ENCODE peak calls at places on chromosomes 13 and 19, in four cellular contexts. U is OCI-LY7; K is left ventricle myocardium inferior; J is CD8-positive, alpha-beta T cell. P is an unnamed sample. For H3K4me1, the result is how much of the 10 kb centered on the place peaks cover.

GRCh38 chr13:69737129-69737935 is 370.3 kb upstream of the ATXN8OS start:
- DNase-seq in U (no peak), J (no peak), K (no peak), P (no peak)

GRCh38 chr13:80340643-80341097 is 256 bp downstream of the SPRY2 start:
- DNase-seq in J (no peak), K (no peak), U (no peak), P (peak)

GRCh38 chr19:9673912-9674668 is 810 bp downstream of the ZNF562 start:
- DNase-seq in K (no peak), U (peak), J (no peak), P (no peak)

GRCh38 chr19:11887618-11888531 is at the start of gene ZNF69:
- DNase-seq in K (peak), J (peak), U (peak), P (peak)

GRCh38 chr19:18589380-18590272 is 1.0 kb downstream of the REX1BD start:
- DNase-seq in K (peak), U (peak), J (peak), P (peak)

GRCh38 chr13:48570225-48570828 is 37.4 kb upstream of the RCBTB2 start:
- DNase-seq in U (no peak), K (no peak), J (no peak), P (no peak)

GRCh38 chr13:36421447-36421846 is 10.8 kb upstream of the CCNA1 start:
- DNase-seq in J (no peak), K (no peak), U (no peak), P (no peak)

GRCh38 chr19:56834564-56835375 is 5.8 kb downstream of the PEG3 start:
- DNase-seq in K (no peak), U (no peak), J (no peak), P (no peak)

GRCh38 chr13:102970542-102970941 is 95.7 kb downstream of the SLC10A2 start:
- DNase-seq in J (no peak), U (peak), K (no peak), P (no peak)

GRCh38 chr13:56189978-56190377 is 950.7 kb upstream of the PRR20A start:
- DNase-seq in K (no peak), J (no peak), U (no peak), P (no peak)

GRCh38 chr13:71863249-71863648 is 3.8 kb downstream of the DACH1 start:
- DNase-seq in U (no peak), K (no peak), J (no peak), P (no peak)

GRCh38 chr13:26220575-26220974 is 1.5 kb downstream of the RNF6 start:
- DNase-seq in U (no peak), J (no peak), K (no peak), P (no peak)

GRCh38 chr13:26678330-26678729 is 82.3 kb downstream of the GPR12 start:
- DNase-seq in J (no peak), U (no peak), K (no peak), P (no peak)

GRCh38 chr13:75635101-75635620 is 969 bp upstream of the LMO7 start:
- DNase-seq in K (no peak), U (no peak), J (no peak), P (no peak)

GRCh38 chr13:75633285-75633684 is 2.8 kb upstream of the LMO7 start:
- DNase-seq in K (no peak), J (no peak), U (no peak), P (no peak)

GRCh38 chr13:75636339-75637095 is 387 bp downstream of the LMO7 start:
- DNase-seq in J (peak), K (peak), U (peak), P (peak)

GRCh38 chr13:75637101-75637774 is 1.1 kb downstream of the LMO7 start:
- DNase-seq in U (no peak), K (no peak), J (no peak), P (no peak)

DNA sequence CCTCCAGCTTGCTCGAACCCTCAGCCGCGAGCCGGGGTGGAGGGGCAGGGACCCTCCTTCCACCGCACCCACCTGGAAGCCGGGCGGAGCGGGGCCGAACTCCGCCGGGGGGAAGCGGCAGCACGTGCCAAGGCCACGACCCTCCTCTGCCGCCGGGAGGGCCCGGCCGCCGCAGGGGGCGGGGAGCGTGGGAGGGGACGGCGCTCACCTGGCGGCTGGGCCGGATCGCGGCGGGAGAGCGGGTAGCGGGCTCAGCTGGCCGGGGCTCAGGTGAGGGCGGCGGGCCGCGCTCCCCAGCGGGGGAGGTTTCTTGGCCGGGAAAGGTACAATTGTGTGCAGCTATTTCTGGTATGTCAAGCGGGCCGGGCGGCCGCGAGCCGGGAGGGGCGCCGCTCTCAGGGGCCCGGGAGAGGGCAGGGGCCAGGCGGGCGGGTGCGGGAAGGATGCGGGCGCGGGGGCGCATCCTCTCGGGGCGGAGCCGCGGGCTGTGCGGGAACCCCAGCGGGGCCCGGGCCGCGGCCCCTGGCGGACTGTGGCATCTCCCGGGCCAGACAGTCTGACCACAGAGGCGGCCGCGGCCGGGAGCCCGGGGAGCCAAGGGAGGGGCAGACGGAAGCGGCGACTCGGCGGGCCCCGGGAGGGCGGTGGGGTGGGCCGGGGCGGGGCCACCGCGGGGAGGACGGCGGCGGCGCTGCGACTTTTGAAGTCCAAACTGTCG is at the start of gene LMO7:
- DNase-seq in K (peak), U (peak), J (peak), P (peak)
- H3K4me3 ChIP-seq in K (peak), U (peak), J (peak), P (peak)

DNA sequence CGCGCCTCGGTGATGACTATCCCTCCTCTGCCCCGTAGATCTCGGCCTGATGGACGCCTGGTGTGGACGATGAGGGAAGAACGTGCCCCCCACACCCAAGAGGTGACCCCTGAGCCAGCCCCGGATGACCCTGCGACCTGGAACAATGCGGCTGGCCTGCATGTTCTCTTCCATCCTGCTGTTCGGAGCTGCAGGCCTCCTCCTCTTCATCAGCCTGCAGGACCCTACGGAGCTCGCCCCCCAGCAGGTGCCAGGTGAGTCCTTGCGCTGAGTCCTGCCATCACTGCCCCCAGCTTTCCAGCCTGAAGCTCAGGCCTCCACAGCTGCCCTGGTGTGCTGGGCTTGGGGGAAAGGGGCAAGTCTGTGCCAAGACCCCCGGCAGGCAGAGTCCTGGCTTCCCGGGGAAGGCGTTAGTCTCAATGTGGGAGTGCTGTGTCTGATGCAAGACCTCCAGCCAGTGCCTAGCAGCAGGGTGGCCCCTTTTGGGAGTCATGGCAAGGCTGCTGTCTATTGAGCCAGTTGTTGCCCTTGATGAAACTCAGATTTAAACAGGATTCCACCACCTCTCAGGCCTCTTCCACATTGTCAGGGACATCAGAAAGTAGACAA is 67.5 kb downstream of the CHST8 start:
- DNase-seq in K (no peak), J (no peak), U (no peak), P (peak)
- H3K4me1 ChIP-seq in K (under half), J (under half), U (under half), P (under half)

GRCh38 chr13:73767747-73768315 is 366.4 kb downstream of the KLF12 start:
- DNase-seq in K (no peak), U (peak), J (peak), P (no peak)

GRCh38 chr13:73767191-73767741 is 366.9 kb downstream of the KLF12 start:
- DNase-seq in U (peak), K (no peak), J (peak), P (no peak)

GRCh38 chr13:73765651-73766384 is 368.4 kb downstream of the KLF12 start:
- DNase-seq in K (peak), U (peak), J (peak), P (peak)
- H3K4me3 ChIP-seq in K (peak), U (peak), J (peak), P (peak)

DNA sequence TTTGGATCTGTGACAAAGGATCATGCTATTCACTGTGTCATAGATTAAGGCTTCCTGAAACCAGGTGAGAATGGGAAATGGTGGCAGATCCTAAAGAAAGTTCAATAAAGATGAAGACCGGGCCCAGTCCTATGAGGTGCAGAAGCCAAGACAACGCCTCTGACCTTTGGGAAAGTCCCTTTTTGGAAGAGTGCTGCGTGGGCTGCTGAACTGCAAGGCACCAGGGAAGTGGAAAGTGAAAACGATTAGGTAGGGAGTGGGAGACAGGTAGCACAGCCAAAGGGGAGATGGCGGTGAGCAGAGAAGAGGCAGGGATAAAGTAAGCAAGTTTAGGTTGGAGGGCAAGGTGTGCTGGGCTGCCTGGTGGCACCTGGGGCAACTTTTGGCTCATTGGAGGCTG is 16.3 kb downstream of the MBNL2 start:
- DNase-seq in J (no peak), U (no peak), K (no peak), P (no peak)
- H3K4me1 ChIP-seq in J (under half), U (under half), K (half or more), P (under half)

DNA sequence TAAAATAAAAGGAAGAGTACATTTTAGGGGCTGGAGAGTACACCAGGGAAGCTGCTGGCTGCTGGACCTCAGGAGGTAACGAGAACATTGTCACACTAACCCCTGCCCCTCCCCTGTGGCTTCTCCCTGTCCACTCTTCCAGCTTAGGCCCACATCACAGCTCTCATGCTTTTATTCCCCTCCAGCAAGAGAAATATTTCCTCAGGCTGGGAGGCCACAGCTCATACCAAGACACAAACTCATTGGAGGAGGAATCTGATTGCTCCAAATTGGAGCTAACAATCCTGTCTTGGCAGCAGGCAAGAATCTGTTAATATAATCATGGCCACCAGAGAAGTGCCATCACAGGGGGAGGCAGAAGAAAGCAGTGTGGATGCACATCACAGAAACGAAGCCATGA is 740.8 kb downstream of the UQCRFS1 start:
- DNase-seq in K (no peak), U (no peak), J (no peak), P (no peak)
- H3K4me3 ChIP-seq in K (no peak), U (no peak), J (no peak), P (no peak)

GRCh38 chr13:93320942-93321341 is 94.3 kb downstream of the GPC6 start:
- DNase-seq in J (no peak), U (no peak), K (no peak), P (no peak)

GRCh38 chr13:93316848-93317247 is 90.2 kb downstream of the GPC6 start:
- DNase-seq in U (no peak), K (no peak), J (no peak), P (no peak)

DNA sequence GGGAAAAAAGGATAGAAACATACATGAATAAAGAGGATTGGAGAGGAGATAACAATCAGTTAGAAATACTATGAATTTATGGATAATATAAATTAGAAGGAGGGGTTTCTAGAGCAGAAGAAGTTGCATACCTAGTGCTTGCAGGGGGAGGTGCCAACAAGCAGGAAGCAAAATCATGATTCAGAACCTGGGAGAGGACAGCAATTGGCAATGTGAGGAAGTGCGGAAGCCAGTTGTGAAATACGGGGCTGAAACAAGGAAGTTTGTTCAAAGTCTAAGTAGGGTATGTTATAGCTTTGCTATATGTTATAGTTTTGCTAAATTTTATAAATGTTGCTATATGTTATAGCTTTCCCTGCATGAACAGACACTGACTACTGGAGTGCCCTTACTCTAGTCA is 91.9 kb downstream of the GPC6 start:
- DNase-seq in U (no peak), K (no peak), J (no peak), P (no peak)
- H3K4me1 ChIP-seq in U (under half), K (under half), J (under half), P (under half)

P was measured in kidney.